ENCODE peak calls at places on chromosome 22, in four cellular contexts. One of them, this sample, is unnamed.
A peak's percentile ranks its signal among the peaks of the same experiment; 100 is the strongest.

GRCh38 chr22:50438305-50439275 is 36.2 kb downstream of the SBF1 start:
- DNase-seq in stromal cell of bone marrow: no peak
- DNase-seq in NCI-H1092 treated with DMSO at 0.1 percent for 48 hours: no peak
- DNase-seq in NCI-H345: no peak
- DNase-seq in this sample: no peak

GRCh38 chr22:38578505-38578904 is 8.5 kb upstream of the DMC1 start:
- DNase-seq in stromal cell of bone marrow: no peak
- DNase-seq in NCI-H1092 treated with DMSO at 0.1 percent for 48 hours: no peak
- DNase-seq in NCI-H345: no peak
- DNase-seq in this sample: no peak

GRCh38 chr22:19146215-19146968 is 1.9 kb upstream of the ESS2 start:
- DNase-seq in stromal cell of bone marrow: no peak
- DNase-seq in NCI-H1092 treated with DMSO at 0.1 percent for 48 hours: no peak
- DNase-seq in NCI-H345: no peak
- DNase-seq in this sample: no peak

GRCh38 chr22:31160328-31160978 is 471 bp downstream of the RNF185 start:
- DNase-seq in stromal cell of bone marrow: no peak
- DNase-seq in NCI-H1092 treated with DMSO at 0.1 percent for 48 hours: no peak
- DNase-seq in NCI-H345: no peak
- DNase-seq in this sample: no peak

GRCh38 chr22:38031491-38031890 is 25.7 kb upstream of the PICK1 start:
- DNase-seq in stromal cell of bone marrow: no peak
- DNase-seq in NCI-H1092 treated with DMSO at 0.1 percent for 48 hours: no peak
- DNase-seq in NCI-H345: no peak
- DNase-seq in this sample: no peak

GRCh38 chr22:44658371-44658953 is 43.5 kb upstream of the PRR5 start:
- DNase-seq in stromal cell of bone marrow: peak; percentile 24
- DNase-seq in NCI-H1092 treated with DMSO at 0.1 percent for 48 hours: no peak
- DNase-seq in NCI-H345: no peak
- DNase-seq in this sample: no peak

GRCh38 chr22:38416621-38417251 is 38.3 kb downstream of the KCNJ4 start:
- DNase-seq in stromal cell of bone marrow: no peak
- DNase-seq in NCI-H1092 treated with DMSO at 0.1 percent for 48 hours: no peak
- DNase-seq in NCI-H345: no peak
- DNase-seq in this sample: no peak

GRCh38 chr22:39638958-39639357 is 68.4 kb downstream of the CACNA1I start:
- DNase-seq in stromal cell of bone marrow: no peak
- DNase-seq in NCI-H1092 treated with DMSO at 0.1 percent for 48 hours: no peak
- DNase-seq in NCI-H345: no peak
- DNase-seq in this sample: no peak

GRCh38 chr22:50209893-50210292 is 9.1 kb downstream of the SELENOO start:
- DNase-seq in stromal cell of bone marrow: peak; percentile 47
- DNase-seq in NCI-H1092 treated with DMSO at 0.1 percent for 48 hours: no peak
- DNase-seq in NCI-H345: peak; percentile 12
- DNase-seq in this sample: peak; percentile 67

GRCh38 chr22:42747701-42748513 is 27.2 kb upstream of the A4GALT start:
- DNase-seq in stromal cell of bone marrow: peak; percentile 82
- DNase-seq in NCI-H1092 treated with DMSO at 0.1 percent for 48 hours: no peak
- DNase-seq in NCI-H345: no peak
- DNase-seq in this sample: no peak

GRCh38 chr22:37891926-37892325 is 14.2 kb upstream of the MICALL1 start:
- DNase-seq in stromal cell of bone marrow: no peak
- DNase-seq in NCI-H1092 treated with DMSO at 0.1 percent for 48 hours: no peak
- DNase-seq in NCI-H345: no peak
- DNase-seq in this sample: no peak

GRCh38 chr22:26681395-26681821 is 24.0 kb downstream of the MIAT start:
- DNase-seq in stromal cell of bone marrow: no peak
- DNase-seq in NCI-H1092 treated with DMSO at 0.1 percent for 48 hours: no peak
- DNase-seq in NCI-H345: no peak
- DNase-seq in this sample: no peak

GRCh38 chr22:32788884-32789624 is 12.5 kb upstream of the TIMP3 start:
- DNase-seq in stromal cell of bone marrow: no peak
- DNase-seq in NCI-H1092 treated with DMSO at 0.1 percent for 48 hours: no peak
- DNase-seq in NCI-H345: no peak
- DNase-seq in this sample: no peak

GRCh38 chr22:22214819-22215329 is 29.7 kb upstream of the VPREB1 start:
- DNase-seq in stromal cell of bone marrow: no peak
- DNase-seq in NCI-H1092 treated with DMSO at 0.1 percent for 48 hours: no peak
- DNase-seq in NCI-H345: no peak
- DNase-seq in this sample: no peak

GRCh38 chr22:46686221-46686872 is 51.7 kb downstream of the CERK start:
- DNase-seq in stromal cell of bone marrow: no peak
- DNase-seq in NCI-H1092 treated with DMSO at 0.1 percent for 48 hours: no peak
- DNase-seq in NCI-H345: no peak
- DNase-seq in this sample: no peak

This sample was measured in immature natural killer cell.